ENCODE peak calls at places on chromosomes 1 and 21, in eight cellular contexts. One of them, this sample, is unnamed.
A peak's percentile ranks its signal among the peaks of the same experiment; 100 is the strongest.

GRCh38 chr1:82614090-82614489 is 813.4 kb downstream of the ADGRL2 start:
- DNase-seq in A549: no peak
- DNase-seq in ovary: no peak
- DNase-seq in K562: no peak
- DNase-seq in H1: no peak
- DNase-seq in transverse colon: no peak
- DNase-seq in tibial nerve: no peak
- DNase-seq in sigmoid colon: no peak
- DNase-seq in this sample: no peak

GRCh38 chr1:19327301-19327700 is 15.2 kb downstream of the SLC66A1 start:
- DNase-seq in K562: no peak
- DNase-seq in ovary: no peak
- DNase-seq in sigmoid colon: no peak
- DNase-seq in A549: no peak
- DNase-seq in tibial nerve: no peak
- DNase-seq in transverse colon: no peak
- DNase-seq in H1: no peak
- DNase-seq in this sample: no peak

GRCh38 chr1:234208351-234208750 is 164.9 kb upstream of the COA6 start:
- DNase-seq in transverse colon: no peak
- DNase-seq in H1: no peak
- DNase-seq in K562: no peak
- DNase-seq in ovary: no peak
- DNase-seq in A549: no peak
- DNase-seq in tibial nerve: no peak
- DNase-seq in sigmoid colon: no peak
- DNase-seq in this sample: no peak

GRCh38 chr1:39996396-39997004 is 41.6 kb downstream of the MFSD2A start:
- DNase-seq in H1: no peak
- DNase-seq in A549: no peak
- DNase-seq in tibial nerve: no peak
- DNase-seq in K562: no peak
- DNase-seq in ovary: no peak
- DNase-seq in transverse colon: no peak
- DNase-seq in sigmoid colon: no peak
- DNase-seq in this sample: no peak

GRCh38 chr1:181969902-181970301 is 91.6 kb downstream of the ZNF648 start:
- DNase-seq in A549: no peak
- DNase-seq in ovary: no peak
- DNase-seq in tibial nerve: no peak
- DNase-seq in sigmoid colon: no peak
- DNase-seq in transverse colon: no peak
- DNase-seq in K562: no peak
- DNase-seq in H1: peak; percentile 85
- DNase-seq in this sample: no peak

GRCh38 chr1:19646366-19646765 is 2.3 kb downstream of the NBL1 start:
- DNase-seq in sigmoid colon: no peak
- DNase-seq in ovary: peak; percentile 48
- DNase-seq in transverse colon: peak; percentile 89
- DNase-seq in A549: peak; percentile 31
- DNase-seq in H1: no peak
- DNase-seq in K562: no peak
- DNase-seq in tibial nerve: no peak
- DNase-seq in this sample: no peak

GRCh38 chr21:15826147-15826780 is 96.5 kb downstream of the USP25 start:
- DNase-seq in transverse colon: peak; percentile 26
- DNase-seq in A549: peak; percentile 73
- DNase-seq in sigmoid colon: no peak
- DNase-seq in tibial nerve: no peak
- DNase-seq in H1: no peak
- DNase-seq in K562: peak; percentile 64
- DNase-seq in ovary: no peak
- DNase-seq in this sample: peak; percentile 11

GRCh38 chr1:47709302-47710074 is 271.6 kb downstream of the FOXD2 start:
- DNase-seq in transverse colon: peak; percentile 50
- DNase-seq in sigmoid colon: no peak
- DNase-seq in K562: no peak
- DNase-seq in tibial nerve: no peak
- DNase-seq in ovary: no peak
- DNase-seq in H1: peak; percentile 78
- DNase-seq in A549: peak; percentile 44
- DNase-seq in this sample: no peak

GRCh38 chr1:26066857-26067256 is 573 bp downstream of the TRIM63 start:
- DNase-seq in transverse colon: no peak
- DNase-seq in K562: peak; percentile 86
- DNase-seq in sigmoid colon: no peak
- DNase-seq in tibial nerve: no peak
- DNase-seq in ovary: no peak
- DNase-seq in H1: no peak
- DNase-seq in A549: no peak
- DNase-seq in this sample: no peak

GRCh38 chr1:41500781-41501518 is 16.5 kb upstream of the EDN2 start:
- DNase-seq in ovary: no peak
- DNase-seq in A549: no peak
- DNase-seq in transverse colon: no peak
- DNase-seq in sigmoid colon: no peak
- DNase-seq in tibial nerve: no peak
- DNase-seq in K562: no peak
- DNase-seq in H1: no peak
- DNase-seq in this sample: no peak

GRCh38 chr1:44677201-44677520 is 2.6 kb downstream of the ARMH1 start:
- DNase-seq in H1: no peak
- DNase-seq in ovary: no peak
- DNase-seq in A549: peak; percentile 51
- DNase-seq in sigmoid colon: no peak
- DNase-seq in tibial nerve: no peak
- DNase-seq in K562: peak; percentile 63
- DNase-seq in transverse colon: no peak
- DNase-seq in this sample: no peak

GRCh38 chr1:56081151-56081550 is 498.2 kb downstream of the PLPP3 start:
- DNase-seq in sigmoid colon: peak; percentile 71
- DNase-seq in ovary: peak; percentile 57
- DNase-seq in tibial nerve: no peak
- DNase-seq in transverse colon: peak; percentile 13
- DNase-seq in H1: no peak
- DNase-seq in K562: no peak
- DNase-seq in A549: no peak
- DNase-seq in this sample: no peak

GRCh38 chr1:111990026-111990877 is 784 bp upstream of the KCND3 start:
- DNase-seq in tibial nerve: no peak
- DNase-seq in A549: no peak
- DNase-seq in ovary: no peak
- DNase-seq in sigmoid colon: no peak
- DNase-seq in transverse colon: peak; percentile 28
- DNase-seq in H1: peak; percentile 62
- DNase-seq in K562: no peak
- DNase-seq in this sample: no peak

GRCh38 chr1:103459385-103459784 is 66.1 kb upstream of the RNPC3 start:
- DNase-seq in A549: no peak
- DNase-seq in transverse colon: no peak
- DNase-seq in sigmoid colon: no peak
- DNase-seq in K562: no peak
- DNase-seq in tibial nerve: peak; percentile 8
- DNase-seq in ovary: no peak
- DNase-seq in H1: no peak
- DNase-seq in this sample: no peak

GRCh38 chr1:236007781-236008180 is 57.1 kb downstream of the NID1 start:
- DNase-seq in A549: no peak
- DNase-seq in transverse colon: no peak
- DNase-seq in H1: no peak
- DNase-seq in tibial nerve: no peak
- DNase-seq in sigmoid colon: no peak
- DNase-seq in ovary: no peak
- DNase-seq in K562: no peak
- DNase-seq in this sample: no peak

GRCh38 chr1:236011641-236012040 is 53.2 kb downstream of the NID1 start:
- DNase-seq in ovary: peak; percentile 33
- DNase-seq in H1: no peak
- DNase-seq in sigmoid colon: no peak
- DNase-seq in A549: no peak
- DNase-seq in transverse colon: no peak
- DNase-seq in tibial nerve: no peak
- DNase-seq in K562: no peak
- DNase-seq in this sample: no peak

GRCh38 chr1:236010443-236010842 is 54.4 kb downstream of the NID1 start:
- DNase-seq in ovary: no peak
- DNase-seq in A549: no peak
- DNase-seq in tibial nerve: no peak
- DNase-seq in K562: no peak
- DNase-seq in H1: no peak
- DNase-seq in sigmoid colon: no peak
- DNase-seq in transverse colon: no peak
- DNase-seq in this sample: no peak

GRCh38 chr1:236009193-236009592 is 55.7 kb downstream of the NID1 start:
- DNase-seq in H1: no peak
- DNase-seq in tibial nerve: no peak
- DNase-seq in transverse colon: no peak
- DNase-seq in K562: no peak
- DNase-seq in ovary: no peak
- DNase-seq in sigmoid colon: no peak
- DNase-seq in A549: no peak
- DNase-seq in this sample: no peak

GRCh38 chr1:236009857-236010256 is 55.0 kb downstream of the NID1 start:
- DNase-seq in tibial nerve: no peak
- DNase-seq in K562: no peak
- DNase-seq in A549: no peak
- DNase-seq in sigmoid colon: no peak
- DNase-seq in ovary: no peak
- DNase-seq in H1: no peak
- DNase-seq in transverse colon: no peak
- DNase-seq in this sample: no peak
- TF ChIP-seq EP300 in tibial nerve: peak; percentile 77
- TF ChIP-seq EP300 in K562: no peak
- TF ChIP-seq EP300 in A549: no peak
- TF ChIP-seq EP300 in sigmoid colon: no peak
- TF ChIP-seq EP300 in ovary: no peak
- TF ChIP-seq EP300 in H1: no peak
- TF ChIP-seq EP300 in transverse colon: no peak
- TF ChIP-seq EP300 in this sample: no peak

DNA sequence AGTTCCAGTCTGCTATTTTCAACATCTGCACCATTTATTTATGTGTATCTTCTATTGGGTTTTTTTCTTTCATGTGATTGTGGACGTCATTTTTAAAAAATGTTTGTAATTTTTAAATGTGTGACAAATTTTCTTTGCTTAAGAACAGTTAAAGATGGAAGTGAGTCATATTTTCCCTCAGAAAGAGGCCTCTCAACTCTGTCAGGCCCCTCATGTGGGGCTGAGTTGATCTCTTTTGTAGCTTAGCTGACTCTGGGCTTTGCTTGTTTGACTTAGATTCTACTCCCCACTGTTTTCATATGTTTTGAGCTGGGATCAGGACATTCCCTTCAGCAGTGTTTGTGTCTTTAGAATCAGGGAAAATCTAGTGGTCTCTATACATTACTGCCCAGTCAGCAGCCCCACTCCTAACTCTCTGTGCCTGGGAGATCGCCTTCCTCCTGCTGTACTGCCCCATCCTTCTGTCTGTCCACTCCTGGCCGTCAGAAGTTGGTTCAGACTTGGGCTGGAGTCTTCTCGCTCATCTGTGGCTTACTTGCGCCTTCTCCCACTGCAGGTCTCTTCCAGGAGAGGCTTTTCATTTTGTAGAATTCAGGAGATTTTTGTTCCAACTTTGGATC is 137.4 kb downstream of the DYRK1A start:
- DNase-seq in A549: no peak
- DNase-seq in transverse colon: no peak
- DNase-seq in H1: no peak
- DNase-seq in K562: no peak
- DNase-seq in sigmoid colon: no peak
- DNase-seq in ovary: no peak
- DNase-seq in tibial nerve: no peak
- DNase-seq in this sample: no peak
- TF ChIP-seq EP300 in A549: no peak
- TF ChIP-seq EP300 in transverse colon: no peak
- TF ChIP-seq EP300 in H1: no peak
- TF ChIP-seq EP300 in K562: no peak
- TF ChIP-seq EP300 in sigmoid colon: no peak
- TF ChIP-seq EP300 in ovary: no peak
- TF ChIP-seq EP300 in tibial nerve: no peak
- TF ChIP-seq EP300 in this sample: no peak

GRCh38 chr1:27885620-27886352 is 13.4 kb downstream of the THEMIS2 start:
- DNase-seq in A549: no peak
- DNase-seq in tibial nerve: no peak
- DNase-seq in H1: no peak
- DNase-seq in K562: no peak
- DNase-seq in sigmoid colon: peak; percentile 60
- DNase-seq in transverse colon: no peak
- DNase-seq in ovary: no peak
- DNase-seq in this sample: no peak

GRCh38 chr1:27884182-27884954 is 12.0 kb downstream of the THEMIS2 start:
- DNase-seq in K562: no peak
- DNase-seq in A549: no peak
- DNase-seq in ovary: no peak
- DNase-seq in transverse colon: no peak
- DNase-seq in H1: no peak
- DNase-seq in tibial nerve: no peak
- DNase-seq in sigmoid colon: peak; percentile 65
- DNase-seq in this sample: peak; percentile 87

GRCh38 chr1:27883536-27884181 is 11.3 kb downstream of the THEMIS2 start:
- DNase-seq in tibial nerve: no peak
- DNase-seq in A549: no peak
- DNase-seq in sigmoid colon: peak; percentile 54
- DNase-seq in H1: no peak
- DNase-seq in transverse colon: no peak
- DNase-seq in ovary: no peak
- DNase-seq in K562: no peak
- DNase-seq in this sample: no peak

GRCh38 chr1:27886353-27886679 is 14.0 kb downstream of the THEMIS2 start:
- DNase-seq in transverse colon: no peak
- DNase-seq in K562: no peak
- DNase-seq in ovary: no peak
- DNase-seq in sigmoid colon: no peak
- DNase-seq in tibial nerve: no peak
- DNase-seq in H1: no peak
- DNase-seq in A549: no peak
- DNase-seq in this sample: no peak

GRCh38 chr1:27885114-27885528 is 12.8 kb downstream of the THEMIS2 start:
- DNase-seq in K562: no peak
- DNase-seq in sigmoid colon: peak; percentile 60
- DNase-seq in transverse colon: no peak
- DNase-seq in A549: no peak
- DNase-seq in H1: no peak
- DNase-seq in tibial nerve: no peak
- DNase-seq in ovary: no peak
- DNase-seq in this sample: no peak
- TF ChIP-seq EP300 in K562: no peak
- TF ChIP-seq EP300 in sigmoid colon: no peak
- TF ChIP-seq EP300 in transverse colon: no peak
- TF ChIP-seq EP300 in A549: no peak
- TF ChIP-seq EP300 in H1: no peak
- TF ChIP-seq EP300 in tibial nerve: peak; percentile 57
- TF ChIP-seq EP300 in ovary: no peak
- TF ChIP-seq EP300 in this sample: no peak

DNA sequence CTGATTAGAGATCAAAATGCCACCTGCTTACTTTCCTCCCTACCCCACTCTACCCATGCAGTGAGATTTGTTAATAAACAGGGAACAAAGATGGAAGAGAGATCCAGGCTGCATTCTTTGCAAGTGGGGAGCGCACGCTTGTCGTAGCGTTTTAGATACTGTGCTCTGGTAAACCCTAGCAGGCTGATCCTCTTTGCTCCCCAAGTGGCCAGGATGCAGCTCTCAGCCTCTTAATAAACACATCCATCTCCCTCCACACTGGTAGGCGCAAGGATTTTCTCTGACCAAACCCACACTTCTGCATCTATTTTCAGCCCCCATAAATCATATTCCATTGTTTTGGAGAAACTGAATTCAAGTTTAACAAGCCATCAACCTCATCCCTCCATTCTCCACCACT is 2.9 kb downstream of the PGBD5 start:
- DNase-seq in ovary: no peak
- DNase-seq in tibial nerve: no peak
- DNase-seq in A549: no peak
- DNase-seq in H1: no peak
- DNase-seq in transverse colon: no peak
- DNase-seq in sigmoid colon: no peak
- DNase-seq in K562: no peak
- DNase-seq in this sample: no peak
- TF ChIP-seq EP300 in ovary: no peak
- TF ChIP-seq EP300 in tibial nerve: no peak
- TF ChIP-seq EP300 in A549: no peak
- TF ChIP-seq EP300 in H1: no peak
- TF ChIP-seq EP300 in transverse colon: no peak
- TF ChIP-seq EP300 in sigmoid colon: no peak
- TF ChIP-seq EP300 in K562: no peak
- TF ChIP-seq EP300 in this sample: no peak